ENCODE peak calls at places on chromosomes 3 and 15, in four cellular contexts. L, U, D and S are unnamed samples.

GRCh38 chr3:147975165-147975564 is 566.0 kb downstream of the ZIC1 start:
- DNase-seq in D (no peak), L (no peak), U (no peak), S (no peak)

GRCh38 chr15:100716456-100717085 is 114.2 kb downstream of the ASB7 start:
- DNase-seq in D (no peak), U (no peak), L (no peak), S (no peak)

GRCh38 chr3:87503901-87504498 is 227.6 kb upstream of the POU1F1 start:
- DNase-seq in L (no peak), U (no peak), D (peak; percentile 76), S (no peak)

GRCh38 chr3:47613723-47614122 is 35.1 kb upstream of the CSPG5 start:
- DNase-seq in D (no peak), U (no peak), L (no peak), S (no peak)

GRCh38 chr3:46895204-46895660 is 17.7 kb downstream of the PTH1R start:
- DNase-seq in D (peak; percentile 52), U (peak; percentile 79), L (peak; percentile 66), S (peak; percentile 63)

GRCh38 chr15:47711654-47712053 is 5.7 kb upstream of the SEMA6D start:
- DNase-seq in U (no peak), D (peak; percentile 19), L (no peak), S (no peak)

GRCh38 chr3:157239082-157239704 is 79.2 kb upstream of the CCNL1 start:
- DNase-seq in D (peak; percentile 56), L (peak; percentile 58), U (peak; percentile 55), S (peak; percentile 64)

GRCh38 chr3:170128977-170129431 is 52.5 kb downstream of the PHC3 start:
- DNase-seq in D (peak; percentile 38), L (no peak), U (no peak), S (no peak)

GRCh38 chr3:155553800-155554199 is 191.1 kb downstream of the PLCH1 start:
- DNase-seq in D (no peak), U (no peak), L (no peak), S (no peak)

GRCh38 chr3:108437439-108437838 is 73.0 kb downstream of the MYH15 start:
- DNase-seq in U (no peak), L (no peak), D (no peak), S (no peak)

GRCh38 chr3:21643752-21644151 is 107.3 kb downstream of the ZNF385D start:
- DNase-seq in U (no peak), L (no peak), D (no peak), S (no peak)